ENCODE peak calls at places on chromosomes 2 and 18, in six cellular contexts. G, C, I, O, Q and R are unnamed samples.

GRCh38 chr2:73297151-73297559 is 3.8 kb upstream of the EGR4 start:
- DNase-seq in G (peak; percentile 25), C (no peak), I (no peak), O (no peak), Q (peak; percentile 64), R (no peak)

GRCh38 chr2:38685116-38685735 is 19.3 kb downstream of the GALM start:
- DNase-seq in G (no peak), C (no peak), I (no peak), O (no peak), Q (no peak), R (no peak)

GRCh38 chr2:203648273-203648672 is 58.2 kb upstream of the CD28 start:
- DNase-seq in G (no peak), C (no peak), I (no peak), O (no peak), Q (no peak), R (no peak)

GRCh38 chr2:234911271-234911670 is 40.5 kb upstream of the SH3BP4 start:
- DNase-seq in G (no peak), C (no peak), I (no peak), O (no peak), Q (no peak), R (no peak)

GRCh38 chr18:35444636-35445035 is 53.1 kb downstream of the INO80C start:
- DNase-seq in G (no peak), C (no peak), I (no peak), O (no peak), Q (no peak), R (no peak)

GRCh38 chr18:56112013-56112749 is 524.2 kb upstream of the TCF4 start:
- DNase-seq in G (no peak), C (no peak), I (no peak), O (no peak), Q (peak; percentile 92), R (no peak)

GRCh38 chr18:7898181-7898580 is 331.1 kb downstream of the PTPRM start:
- DNase-seq in G (no peak), C (no peak), I (no peak), O (no peak), Q (no peak), R (no peak)

GRCh38 chr2:73176205-73176880 is 26.0 kb upstream of the NOTO start:
- DNase-seq in G (no peak), C (peak; percentile 33), I (no peak), O (peak; percentile 84), Q (peak; percentile 49), R (no peak)

GRCh38 chr18:68456985-68457384 is 257.9 kb downstream of the TMX3 start:
- DNase-seq in G (no peak), C (no peak), I (no peak), O (no peak), Q (no peak), R (no peak)

GRCh38 chr2:120445431-120446143 is 99.7 kb downstream of the INHBB start:
- DNase-seq in G (peak; percentile 23), C (no peak), I (no peak), O (peak; percentile 24), Q (peak; percentile 35), R (no peak)

GRCh38 chr18:31420032-31420431 is 27.5 kb upstream of the DSG3 start:
- DNase-seq in G (no peak), C (no peak), I (no peak), O (no peak), Q (no peak), R (no peak)

GRCh38 chr2:167862787-167863186 is 384.6 kb downstream of the STK39 start:
- DNase-seq in G (peak; percentile 40), C (no peak), I (no peak), O (no peak), Q (peak; percentile 62), R (no peak)

GRCh38 chr2:174335605-174336402 is 1.1 kb downstream of the SP9 start:
- DNase-seq in G (peak; percentile 56), C (no peak), I (peak; percentile 72), O (no peak), Q (peak; percentile 41), R (no peak)

GRCh38 chr2:76867854-76868253 is 654.3 kb downstream of the LRRTM4 start:
- DNase-seq in G (no peak), C (no peak), I (no peak), O (no peak), Q (no peak), R (no peak)

GRCh38 chr2:9205963-9206948 is at the start of gene ASAP2:
- DNase-seq in G (peak; percentile 90), C (peak; percentile 81), I (peak; percentile 78), O (no peak), Q (peak; percentile 76), R (no peak)

GRCh38 chr18:34540897-34541296 is 169.2 kb upstream of the DTNA start:
- DNase-seq in G (no peak), C (no peak), I (no peak), O (no peak), Q (no peak), R (no peak)

GRCh38 chr2:24971300-24971549 is 530 bp downstream of the DNAJC27 start:
- DNase-seq in G (no peak), C (no peak), I (no peak), O (no peak), Q (no peak), R (no peak)